ENCODE peak calls at places on chromosomes 6 and 20, in seven cellular contexts. E is NCI-H460, H is type B pancreatic cell, C is T-helper 17 cell, Y is NCI-H774, S is glutamatergic neuron, Z is head of caudate nucleus. L is an unnamed sample.

GRCh38 chr20:63342561-63343459 is 18.3 kb downstream of the CHRNA4 start:
- DNase-seq in E (no peak), H (no peak), C (no peak), Y (no peak), S (no peak), Z (no peak), L (no peak)

GRCh38 chr20:8331740-8332412 is 199.8 kb downstream of the PLCB1 start:
- DNase-seq in E (no peak), H (no peak), C (no peak), Y (no peak), S (no peak), Z (peak), L (peak)

GRCh38 chr6:72657798-72658197 is 35.9 kb downstream of the KCNQ5 start:
- DNase-seq in E (no peak), H (no peak), C (no peak), Y (no peak), S (no peak), Z (no peak), L (no peak)

GRCh38 chr20:44028868-44029847 is 114.5 kb downstream of the TOX2 start:
- DNase-seq in E (no peak), H (peak), C (no peak), Y (no peak), S (no peak), Z (no peak), L (no peak)

GRCh38 chr6:31441368-31442267 is 38.2 kb downstream of the MICA start:
- DNase-seq in E (peak), H (no peak), C (peak), Y (no peak), S (peak), Z (peak), L (peak)

GRCh38 chr20:38997622-38998021 is 35.5 kb downstream of the DHX35 start:
- DNase-seq in E (no peak), H (no peak), C (no peak), Y (no peak), S (no peak), Z (no peak), L (no peak)

GRCh38 chr6:34568341-34568680 is 12.2 kb upstream of the SPDEF start:
- DNase-seq in E (no peak), H (no peak), C (no peak), Y (no peak), S (no peak), Z (no peak), L (no peak)

GRCh38 chr6:10421508-10422281 is 6.8 kb upstream of the TFAP2A start:
- DNase-seq in E (no peak), H (no peak), C (no peak), Y (no peak), S (peak), Z (no peak), L (no peak)

GRCh38 chr6:17214106-17214505 is 67.1 kb upstream of the RBM24 start:
- DNase-seq in E (no peak), H (no peak), C (no peak), Y (no peak), S (no peak), Z (no peak), L (no peak)

GRCh38 chr6:114747995-114748625 is 405.3 kb upstream of the HS3ST5 start:
- DNase-seq in E (peak), H (no peak), C (no peak), Y (peak), S (peak), Z (peak), L (peak)

GRCh38 chr6:148443798-148444560 is 101.3 kb downstream of the SASH1 start:
- DNase-seq in E (no peak), H (no peak), C (no peak), Y (no peak), S (no peak), Z (no peak), L (no peak)

L was measured in putamen.